ENCODE peak calls at places on chromosomes 12 and 14, in eight cellular contexts. One of them, this sample, is unnamed.

GRCh38 chr12:53169644-53170043 is 10.9 kb upstream of the ZNF740 start:
- DNase-seq in cardiac muscle cell: no peak
- DNase-seq in stomach: peak; percentile 9
- DNase-seq in CD4-positive, alpha-beta memory T cell: no peak
- DNase-seq in tibial artery: no peak
- DNase-seq in right lobe of liver: no peak
- DNase-seq in mesendoderm: no peak
- DNase-seq in transverse colon: no peak
- DNase-seq in this sample: no peak

GRCh38 chr12:69354561-69355187 is 4.9 kb upstream of the YEATS4 start:
- DNase-seq in cardiac muscle cell: no peak
- DNase-seq in stomach: no peak
- DNase-seq in CD4-positive, alpha-beta memory T cell: no peak
- DNase-seq in tibial artery: no peak
- DNase-seq in right lobe of liver: no peak
- DNase-seq in mesendoderm: peak; percentile 31
- DNase-seq in transverse colon: no peak
- DNase-seq in this sample: no peak

GRCh38 chr14:98548071-98548686 is 723.8 kb downstream of the BCL11B start:
- DNase-seq in cardiac muscle cell: no peak
- DNase-seq in stomach: no peak
- DNase-seq in CD4-positive, alpha-beta memory T cell: no peak
- DNase-seq in tibial artery: no peak
- DNase-seq in right lobe of liver: no peak
- DNase-seq in mesendoderm: peak; percentile 11
- DNase-seq in transverse colon: no peak
- DNase-seq in this sample: no peak

GRCh38 chr12:26987634-26988424 is 26.4 kb downstream of the TM7SF3 start:
- DNase-seq in cardiac muscle cell: no peak
- DNase-seq in stomach: no peak
- DNase-seq in CD4-positive, alpha-beta memory T cell: no peak
- DNase-seq in tibial artery: no peak
- DNase-seq in right lobe of liver: no peak
- DNase-seq in mesendoderm: no peak
- DNase-seq in transverse colon: no peak
- DNase-seq in this sample: no peak

GRCh38 chr14:91399868-91400640 is 17.6 kb downstream of the CCDC88C start:
- DNase-seq in cardiac muscle cell: no peak
- DNase-seq in stomach: peak; percentile 56
- DNase-seq in CD4-positive, alpha-beta memory T cell: peak; percentile 56
- DNase-seq in tibial artery: no peak
- DNase-seq in right lobe of liver: no peak
- DNase-seq in mesendoderm: no peak
- DNase-seq in transverse colon: peak; percentile 69
- DNase-seq in this sample: no peak

GRCh38 chr12:6937481-6938352 is 5.9 kb upstream of the RNU7-1 start:
- DNase-seq in cardiac muscle cell: peak; percentile 95
- DNase-seq in stomach: peak; percentile 95
- DNase-seq in CD4-positive, alpha-beta memory T cell: peak; percentile 96
- DNase-seq in tibial artery: peak; percentile 96
- DNase-seq in right lobe of liver: peak; percentile 95
- DNase-seq in mesendoderm: peak; percentile 99
- DNase-seq in transverse colon: peak; percentile 95
- DNase-seq in this sample: peak; percentile 96

GRCh38 chr12:96193725-96194571 is at the start of gene ELK3:
- DNase-seq in cardiac muscle cell: peak; percentile 87
- DNase-seq in stomach: peak; percentile 73
- DNase-seq in CD4-positive, alpha-beta memory T cell: peak; percentile 63
- DNase-seq in tibial artery: peak; percentile 72
- DNase-seq in right lobe of liver: peak; percentile 75
- DNase-seq in mesendoderm: peak; percentile 72
- DNase-seq in transverse colon: peak; percentile 78
- DNase-seq in this sample: peak; percentile 76

GRCh38 chr12:77343291-77343690 is 277.9 kb upstream of the E2F7 start:
- DNase-seq in cardiac muscle cell: peak; percentile 25
- DNase-seq in stomach: no peak
- DNase-seq in CD4-positive, alpha-beta memory T cell: no peak
- DNase-seq in tibial artery: no peak
- DNase-seq in right lobe of liver: no peak
- DNase-seq in mesendoderm: no peak
- DNase-seq in transverse colon: no peak
- DNase-seq in this sample: no peak

GRCh38 chr12:4214912-4215861 is 58.4 kb upstream of the CCND2 start:
- DNase-seq in cardiac muscle cell: peak; percentile 56
- DNase-seq in stomach: peak; percentile 44
- DNase-seq in CD4-positive, alpha-beta memory T cell: peak; percentile 20
- DNase-seq in tibial artery: peak; percentile 81
- DNase-seq in right lobe of liver: peak; percentile 61
- DNase-seq in mesendoderm: no peak
- DNase-seq in transverse colon: peak; percentile 64
- DNase-seq in this sample: peak; percentile 89

GRCh38 chr14:59275668-59276067 is 87.2 kb downstream of the DAAM1 start:
- DNase-seq in cardiac muscle cell: peak; percentile 88
- DNase-seq in stomach: no peak
- DNase-seq in CD4-positive, alpha-beta memory T cell: no peak
- DNase-seq in tibial artery: no peak
- DNase-seq in right lobe of liver: no peak
- DNase-seq in mesendoderm: no peak
- DNase-seq in transverse colon: no peak
- DNase-seq in this sample: no peak

GRCh38 chr14:98816195-98816594 is 455.8 kb downstream of the BCL11B start:
- DNase-seq in cardiac muscle cell: no peak
- DNase-seq in stomach: no peak
- DNase-seq in CD4-positive, alpha-beta memory T cell: no peak
- DNase-seq in tibial artery: no peak
- DNase-seq in right lobe of liver: no peak
- DNase-seq in mesendoderm: no peak
- DNase-seq in transverse colon: no peak
- DNase-seq in this sample: no peak

GRCh38 chr14:91228112-91229004 is 16.1 kb downstream of the GPR68 start:
- DNase-seq in cardiac muscle cell: peak; percentile 39
- DNase-seq in stomach: no peak
- DNase-seq in CD4-positive, alpha-beta memory T cell: peak; percentile 76
- DNase-seq in tibial artery: no peak
- DNase-seq in right lobe of liver: no peak
- DNase-seq in mesendoderm: peak; percentile 27
- DNase-seq in transverse colon: no peak
- DNase-seq in this sample: no peak

GRCh38 chr12:40012709-40013108 is 93.2 kb downstream of the SLC2A13 start:
- DNase-seq in cardiac muscle cell: no peak
- DNase-seq in stomach: no peak
- DNase-seq in CD4-positive, alpha-beta memory T cell: no peak
- DNase-seq in tibial artery: no peak
- DNase-seq in right lobe of liver: no peak
- DNase-seq in mesendoderm: peak; percentile 51
- DNase-seq in transverse colon: no peak
- DNase-seq in this sample: no peak

GRCh38 chr12:30308010-30308717 is 387.5 kb downstream of the IPO8 start:
- DNase-seq in cardiac muscle cell: no peak
- DNase-seq in stomach: no peak
- DNase-seq in CD4-positive, alpha-beta memory T cell: no peak
- DNase-seq in tibial artery: no peak
- DNase-seq in right lobe of liver: no peak
- DNase-seq in mesendoderm: no peak
- DNase-seq in transverse colon: no peak
- DNase-seq in this sample: no peak

DNA sequence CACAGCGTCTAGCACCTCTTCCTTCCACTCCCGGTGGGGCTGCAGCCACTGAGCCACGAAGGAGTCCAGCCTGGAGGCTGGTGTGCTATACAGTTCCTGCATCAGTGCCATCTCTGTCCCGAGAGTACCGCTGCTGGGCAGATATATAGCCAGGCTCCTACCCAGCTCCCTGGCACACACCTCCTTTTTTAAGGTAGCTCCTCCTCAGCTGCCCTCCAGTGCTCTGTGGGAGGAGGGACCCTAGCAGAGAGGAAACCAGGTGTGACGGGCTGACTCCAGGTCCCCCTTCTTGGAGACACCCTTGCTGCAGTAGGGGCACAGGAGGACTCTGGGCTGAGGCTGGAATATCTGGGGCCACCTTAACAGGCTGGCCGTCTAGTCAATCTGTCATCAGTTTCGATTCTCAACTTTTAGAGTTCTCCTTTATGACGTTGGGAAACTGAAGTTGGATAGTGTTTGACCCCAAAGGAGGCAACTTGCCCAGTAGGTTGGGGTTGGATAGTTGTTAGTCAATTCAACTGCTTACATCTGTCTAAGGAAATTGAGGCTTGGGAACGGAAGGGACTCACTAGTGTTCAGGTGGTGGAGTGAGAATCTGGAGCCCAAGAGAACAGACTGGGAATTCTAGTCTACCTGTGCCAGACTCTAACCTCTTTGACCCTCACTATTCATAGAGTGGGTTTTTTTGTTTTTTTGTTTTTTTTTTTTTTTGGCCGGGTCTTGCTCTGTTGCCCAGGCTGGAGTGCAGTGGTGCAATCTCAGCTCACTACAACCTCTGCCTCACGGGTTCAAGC is at the start of gene OASL:
- DNase-seq in cardiac muscle cell: peak; percentile 90
- DNase-seq in stomach: peak; percentile 77
- DNase-seq in CD4-positive, alpha-beta memory T cell: peak; percentile 62
- DNase-seq in tibial artery: no peak
- DNase-seq in right lobe of liver: peak; percentile 64
- DNase-seq in mesendoderm: no peak
- DNase-seq in transverse colon: peak; percentile 77
- DNase-seq in this sample: peak; percentile 69
- H3K36me3 ChIP-seq in cardiac muscle cell: no peaks in the 10 kb centered on the region
- H3K36me3 ChIP-seq in stomach: no peaks in the 10 kb centered on the region
- H3K36me3 ChIP-seq in CD4-positive, alpha-beta memory T cell: no peaks in the 10 kb centered on the region
- H3K36me3 ChIP-seq in tibial artery: no peaks in the 10 kb centered on the region
- H3K36me3 ChIP-seq in right lobe of liver: no peaks in the 10 kb centered on the region
- H3K36me3 ChIP-seq in mesendoderm: no peaks in the 10 kb centered on the region
- H3K36me3 ChIP-seq in transverse colon: no peaks in the 10 kb centered on the region
- H3K36me3 ChIP-seq in this sample: no peaks in the 10 kb centered on the region

DNA sequence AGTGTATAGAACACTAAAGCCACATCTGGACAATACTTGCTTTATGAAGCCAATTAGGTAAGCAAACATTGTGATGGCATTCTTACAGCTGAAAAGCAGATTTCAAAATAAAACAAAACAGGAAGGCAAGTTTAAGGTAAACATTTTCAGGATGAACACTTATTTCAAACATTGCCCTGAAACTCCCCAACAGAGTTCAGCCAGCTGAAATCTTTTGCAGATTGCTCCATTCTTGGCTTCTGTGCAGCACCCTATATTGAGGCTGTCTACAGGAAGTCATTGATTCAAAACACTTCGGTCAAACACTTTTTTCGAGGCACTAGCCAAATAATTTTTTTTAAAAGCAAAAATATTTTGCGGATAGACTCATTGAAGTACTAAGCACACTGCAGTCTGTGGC is 318.2 kb upstream of the PDE3A start:
- DNase-seq in cardiac muscle cell: peak; percentile 69
- DNase-seq in stomach: no peak
- DNase-seq in CD4-positive, alpha-beta memory T cell: no peak
- DNase-seq in tibial artery: no peak
- DNase-seq in right lobe of liver: no peak
- DNase-seq in mesendoderm: no peak
- DNase-seq in transverse colon: no peak
- DNase-seq in this sample: no peak
- H3K4me1 ChIP-seq in cardiac muscle cell: no peaks in the 10 kb centered on the region
- H3K4me1 ChIP-seq in stomach: no peaks in the 10 kb centered on the region
- H3K4me1 ChIP-seq in CD4-positive, alpha-beta memory T cell: no peaks in the 10 kb centered on the region
- H3K4me1 ChIP-seq in tibial artery: peaks cover 54% of the 10 kb centered on the region
- H3K4me1 ChIP-seq in right lobe of liver: peaks cover 6% of the 10 kb centered on the region
- H3K4me1 ChIP-seq in mesendoderm: no peaks in the 10 kb centered on the region
- H3K4me1 ChIP-seq in transverse colon: peaks cover 8% of the 10 kb centered on the region
- H3K4me1 ChIP-seq in this sample: peaks cover 10% of the 10 kb centered on the region

DNA sequence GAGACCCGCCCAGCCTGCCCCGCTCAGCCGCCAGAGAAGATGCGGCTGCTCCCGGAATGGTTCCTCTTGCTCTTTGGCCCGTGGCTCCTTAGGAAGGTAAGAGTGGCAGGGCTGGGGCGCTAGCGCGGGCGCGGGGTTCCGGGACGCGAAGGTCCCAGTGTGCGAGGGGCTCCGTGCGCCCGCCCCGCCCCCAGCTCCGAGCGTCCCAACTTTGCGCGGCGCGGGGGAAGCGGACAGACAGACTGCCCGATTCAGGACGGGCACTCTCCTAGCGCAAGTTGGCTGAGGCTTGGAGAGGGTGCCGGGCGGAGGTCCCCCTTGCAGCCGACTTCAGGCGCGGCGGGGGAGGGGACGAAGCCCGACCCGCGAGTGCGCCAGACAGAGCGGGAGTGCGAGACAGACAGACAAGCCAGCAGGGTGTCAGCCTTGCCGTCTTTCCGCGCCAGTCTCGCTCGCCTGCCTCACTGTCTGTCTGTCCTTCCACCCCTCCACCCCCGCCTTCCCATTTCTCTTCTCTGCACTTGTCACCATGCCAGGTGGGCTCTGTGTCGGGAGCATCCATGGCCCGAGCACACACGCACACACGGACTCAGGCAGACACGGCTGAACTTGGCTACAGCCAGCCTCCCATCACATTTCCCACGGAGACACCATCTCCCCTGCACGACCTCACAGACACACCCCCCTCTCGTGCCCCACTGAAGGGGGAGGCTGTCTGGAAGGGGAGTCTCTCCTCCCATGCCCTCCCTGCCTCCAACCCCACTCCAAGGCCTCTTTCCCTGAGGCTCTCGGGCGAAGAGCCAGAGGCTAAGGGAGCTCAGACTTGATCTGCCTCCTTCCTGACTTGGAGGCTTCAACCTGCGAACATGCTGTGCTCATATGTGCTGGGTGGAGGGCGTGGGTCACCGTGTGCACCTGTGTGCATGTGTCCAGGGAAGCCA is 607 bp downstream of the NXPH4 start:
- DNase-seq in cardiac muscle cell: no peak
- DNase-seq in stomach: no peak
- DNase-seq in CD4-positive, alpha-beta memory T cell: no peak
- DNase-seq in tibial artery: no peak
- DNase-seq in right lobe of liver: no peak
- DNase-seq in mesendoderm: no peak
- DNase-seq in transverse colon: no peak
- DNase-seq in this sample: no peak
- H3K27me3 ChIP-seq in cardiac muscle cell: peaks cover 86% of the 10 kb centered on the region
- H3K27me3 ChIP-seq in stomach: peaks cover 37% of the 10 kb centered on the region
- H3K27me3 ChIP-seq in CD4-positive, alpha-beta memory T cell: peaks cover 71% of the 10 kb centered on the region
- H3K27me3 ChIP-seq in tibial artery: peaks cover 5% of the 10 kb centered on the region
- H3K27me3 ChIP-seq in right lobe of liver: peaks cover 7% of the 10 kb centered on the region
- H3K27me3 ChIP-seq in mesendoderm: peaks cover 58% of the 10 kb centered on the region
- H3K27me3 ChIP-seq in transverse colon: peaks cover 78% of the 10 kb centered on the region
- H3K27me3 ChIP-seq in this sample: peaks cover 79% of the 10 kb centered on the region

DNA sequence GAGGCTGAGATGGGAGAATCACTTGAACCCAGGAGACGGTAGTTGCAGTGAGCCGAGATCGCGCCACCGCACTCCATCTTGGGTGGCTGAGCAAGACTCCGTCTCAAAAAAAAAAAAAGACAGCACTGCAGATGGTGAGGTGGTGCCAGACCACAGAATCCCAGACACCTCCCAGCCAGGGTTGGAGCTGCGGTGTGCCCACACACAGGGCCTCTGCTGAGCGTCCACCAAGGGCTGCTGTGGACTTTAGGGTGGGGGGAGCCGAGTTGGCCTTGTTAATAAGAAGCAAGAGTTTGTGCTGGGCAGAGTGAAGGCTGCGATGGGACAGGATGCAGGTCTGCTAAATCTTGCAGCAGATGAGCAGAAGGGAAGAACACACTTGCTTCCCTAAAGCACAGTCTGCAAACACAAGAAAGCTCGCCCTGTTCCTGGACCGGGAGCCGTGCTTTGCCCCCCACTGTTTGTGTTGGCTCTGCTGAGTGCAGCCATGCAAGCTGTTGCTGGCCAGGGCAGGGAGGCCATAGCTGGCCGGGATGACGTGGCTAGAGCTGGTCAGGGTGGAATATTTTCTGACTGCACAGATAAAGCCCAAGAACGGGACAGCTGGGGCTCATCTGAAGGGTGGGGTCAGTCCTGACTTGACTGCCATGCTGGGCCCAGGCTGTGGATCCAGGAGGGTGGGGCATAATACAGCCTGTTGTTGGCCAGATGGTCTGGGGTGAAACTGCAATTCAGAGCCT is 14.4 kb downstream of the KMT5A start:
- DNase-seq in cardiac muscle cell: peak; percentile 83
- DNase-seq in stomach: peak; percentile 73
- DNase-seq in CD4-positive, alpha-beta memory T cell: no peak
- DNase-seq in tibial artery: peak; percentile 96
- DNase-seq in right lobe of liver: peak; percentile 46
- DNase-seq in mesendoderm: no peak
- DNase-seq in transverse colon: peak; percentile 52
- DNase-seq in this sample: no peak
- H3K36me3 ChIP-seq in cardiac muscle cell: peaks cover 40% of the 10 kb centered on the region
- H3K36me3 ChIP-seq in stomach: peaks cover 90% of the 10 kb centered on the region
- H3K36me3 ChIP-seq in CD4-positive, alpha-beta memory T cell: peaks cover 43% of the 10 kb centered on the region
- H3K36me3 ChIP-seq in tibial artery: peaks cover 59% of the 10 kb centered on the region
- H3K36me3 ChIP-seq in right lobe of liver: peaks cover 7% of the 10 kb centered on the region
- H3K36me3 ChIP-seq in mesendoderm: peaks cover 14% of the 10 kb centered on the region
- H3K36me3 ChIP-seq in transverse colon: peaks cover 23% of the 10 kb centered on the region
- H3K36me3 ChIP-seq in this sample: peaks cover 92% of the 10 kb centered on the region